ENCODE peak calls at places on chromosomes 2 and 18, in eight cellular contexts. G is lower lobe of right lung; I is uterus; J is fibroblast of lung; P is CD8-positive, alpha-beta T cell; D is pancreas; R is kidney; B is left ventricle myocardium inferior. Z is an unnamed sample. For H3K4me1, the result is how much of the 10 kb centered on the place peaks cover.

GRCh38 chr18:78812067-78812466 is 167.6 kb upstream of the SALL3 start:
- DNase-seq in G (no peak), I (no peak), J (no peak), P (no peak), D (no peak), R (no peak), B (no peak), Z (no peak)

GRCh38 chr18:58057291-58057965 is 13.4 kb downstream of the NEDD4L start:
- DNase-seq in G (no peak), I (no peak), J (no peak), P (no peak), D (no peak), R (no peak), B (no peak), Z (no peak)

GRCh38 chr2:147031897-147032296 is 812.9 kb upstream of the ACVR2A start:
- DNase-seq in G (no peak), I (no peak), J (no peak), P (no peak), D (no peak), R (no peak), B (no peak), Z (no peak)

GRCh38 chr18:4455113-4455811 is at the start of gene DLGAP1:
- DNase-seq in G (peak), I (no peak), J (no peak), P (no peak), D (peak), R (peak), B (no peak), Z (peak)

GRCh38 chr2:203648273-203648672 is 58.2 kb upstream of the CD28 start:
- DNase-seq in G (no peak), I (no peak), J (peak), P (no peak), D (peak), R (no peak), B (no peak), Z (no peak)

GRCh38 chr2:232699110-232699509 is 2.0 kb downstream of the GIGYF2 start:
- DNase-seq in G (no peak), I (no peak), J (no peak), P (no peak), D (no peak), R (no peak), B (no peak), Z (no peak)

GRCh38 chr2:156087875-156088274 is 244.6 kb downstream of the NR4A2 start:
- DNase-seq in G (no peak), I (no peak), J (no peak), P (no peak), D (no peak), R (no peak), B (no peak), Z (no peak)

GRCh38 chr2:60533114-60534033 is 20.1 kb downstream of the BCL11A start:
- DNase-seq in G (no peak), I (no peak), J (peak), P (no peak), D (no peak), R (no peak), B (no peak), Z (no peak)

GRCh38 chr2:69767034-69767433 is 25.1 kb downstream of the ANXA4 start:
- DNase-seq in G (no peak), I (no peak), J (peak), P (no peak), D (no peak), R (no peak), B (no peak), Z (no peak)

GRCh38 chr18:7366597-7366996 is 135.7 kb downstream of the LRRC30 start:
- DNase-seq in G (no peak), I (no peak), J (no peak), P (no peak), D (no peak), R (no peak), B (no peak), Z (no peak)

GRCh38 chr2:148681443-148681842 is 36.9 kb downstream of the EPC2 start:
- DNase-seq in G (no peak), I (no peak), J (no peak), P (no peak), D (no peak), R (no peak), B (no peak), Z (no peak)

GRCh38 chr2:170155022-170155722 is 22.8 kb upstream of the MYO3B start:
- DNase-seq in G (no peak), I (no peak), J (peak), P (no peak), D (no peak), R (no peak), B (no peak), Z (no peak)

GRCh38 chr18:77062518-77063003 is 70.0 kb downstream of the MBP start:
- DNase-seq in G (no peak), I (no peak), J (peak), P (no peak), D (no peak), R (no peak), B (no peak), Z (no peak)

GRCh38 chr2:229634574-229635185 is 79.7 kb downstream of the DNER start:
- DNase-seq in G (no peak), I (no peak), J (no peak), P (no peak), D (no peak), R (no peak), B (no peak), Z (no peak)

GRCh38 chr2:187527262-187527661 is 27.0 kb downstream of the TFPI start:
- DNase-seq in G (no peak), I (no peak), J (peak), P (no peak), D (no peak), R (no peak), B (no peak), Z (no peak)

GRCh38 chr2:29143657-29144056 is 28.4 kb downstream of the CLIP4 start:
- DNase-seq in G (no peak), I (no peak), J (no peak), P (no peak), D (no peak), R (no peak), B (no peak), Z (no peak)

GRCh38 chr2:46198931-46199330 is 98.3 kb upstream of the EPAS1 start:
- DNase-seq in G (no peak), I (no peak), J (no peak), P (no peak), D (no peak), R (no peak), B (no peak), Z (no peak)

GRCh38 chr18:30446605-30447004 is 595.9 kb downstream of the DSC3 start:
- DNase-seq in G (peak), I (no peak), J (no peak), P (no peak), D (no peak), R (no peak), B (no peak), Z (no peak)

GRCh38 chr2:20590704-20591515 is 60.0 kb downstream of the HS1BP3 start:
- DNase-seq in G (peak), I (peak), J (peak), P (no peak), D (no peak), R (peak), B (peak), Z (no peak)

GRCh38 chr2:20589975-20590703 is 60.8 kb downstream of the HS1BP3 start:
- DNase-seq in G (peak), I (peak), J (no peak), P (no peak), D (no peak), R (peak), B (no peak), Z (peak)

GRCh38 chr2:20594048-20594750 is 56.7 kb downstream of the HS1BP3 start:
- DNase-seq in G (no peak), I (peak), J (no peak), P (no peak), D (no peak), R (peak), B (no peak), Z (no peak)

GRCh38 chr2:20593072-20594034 is 57.5 kb downstream of the HS1BP3 start:
- DNase-seq in G (peak), I (peak), J (peak), P (no peak), D (no peak), R (peak), B (no peak), Z (peak)

DNA sequence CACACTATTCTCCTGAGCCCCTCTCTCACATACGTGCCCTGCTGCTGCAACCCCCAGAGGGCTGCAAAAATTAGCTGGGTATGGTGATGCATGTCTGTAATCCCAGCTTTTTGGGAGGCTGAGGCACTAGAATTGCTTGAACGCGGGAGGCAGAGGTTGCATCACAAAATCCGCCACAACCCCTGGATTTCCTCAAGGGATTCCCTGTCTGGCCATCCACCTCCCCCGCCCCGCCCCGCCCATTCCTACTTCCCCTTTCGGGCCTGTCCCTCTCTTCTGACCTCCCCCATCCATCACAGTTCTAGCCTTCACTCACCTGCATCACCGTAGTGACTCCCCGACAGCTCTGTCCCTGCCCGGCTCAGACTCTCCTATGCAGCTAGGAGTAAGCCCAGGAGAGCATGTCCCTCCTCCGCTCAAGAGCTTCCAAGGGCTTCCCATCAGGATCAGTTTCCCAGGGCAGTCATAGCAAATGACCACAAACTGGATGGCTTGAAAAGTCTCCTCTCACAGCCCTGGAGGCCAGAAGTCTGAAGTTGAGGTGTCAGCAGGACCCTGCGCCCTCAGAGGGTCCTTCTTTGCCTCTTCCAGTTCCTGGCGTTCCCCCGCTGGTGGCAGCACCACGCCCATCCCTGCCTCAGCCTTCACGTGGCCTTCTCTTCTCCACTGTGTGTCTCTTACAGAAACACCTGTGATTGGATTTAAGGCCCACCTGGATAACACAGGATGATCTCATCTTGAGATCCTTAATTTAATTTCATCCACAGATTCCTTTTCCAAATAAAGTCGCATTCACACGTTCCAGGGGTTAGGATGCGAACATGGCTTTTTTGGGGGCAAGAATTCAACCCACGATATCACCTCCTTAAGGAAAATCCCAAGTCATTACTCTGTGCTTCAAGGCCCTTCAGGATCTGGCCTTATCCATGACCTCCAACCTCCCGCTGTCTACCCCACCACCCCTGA is 58.5 kb downstream of the HS1BP3 start:
- DNase-seq in G (peak), I (peak), J (no peak), P (no peak), D (no peak), R (peak), B (no peak), Z (peak)
- H3K4me1 ChIP-seq in G (half or more), I (under half), J (half or more), P (under half), D (under half), R (under half), B (half or more), Z (under half)

GRCh38 chr18:48878471-48878870 is 72.3 kb downstream of the SMAD7 start:
- DNase-seq in G (peak), I (no peak), J (no peak), P (no peak), D (no peak), R (peak), B (no peak), Z (peak)
- TF ChIP-seq CTCF in G (no peak), I (no peak), J (no peak), P (no peak), D (no peak), R (no peak), B (no peak), Z (no peak)

GRCh38 chr2:54551123-54551756 is 95.1 kb downstream of the SPTBN1 start:
- DNase-seq in G (no peak), I (no peak), J (no peak), P (no peak), D (peak), R (no peak), B (no peak), Z (no peak)
- H3K4me1 ChIP-seq in G (half or more), I (under half), J (under half), P (under half), D (under half), R (under half), B (half or more), Z (under half)

GRCh38 chr2:215311625-215312394 is at the start of gene ATIC:
- DNase-seq in G (peak), I (peak), J (peak), P (peak), D (peak), R (peak), B (peak), Z (peak)
- TF ChIP-seq CTCF in G (no peak), I (peak), J (no peak), P (no peak), D (no peak), R (peak), B (peak), Z (peak)

DNA sequence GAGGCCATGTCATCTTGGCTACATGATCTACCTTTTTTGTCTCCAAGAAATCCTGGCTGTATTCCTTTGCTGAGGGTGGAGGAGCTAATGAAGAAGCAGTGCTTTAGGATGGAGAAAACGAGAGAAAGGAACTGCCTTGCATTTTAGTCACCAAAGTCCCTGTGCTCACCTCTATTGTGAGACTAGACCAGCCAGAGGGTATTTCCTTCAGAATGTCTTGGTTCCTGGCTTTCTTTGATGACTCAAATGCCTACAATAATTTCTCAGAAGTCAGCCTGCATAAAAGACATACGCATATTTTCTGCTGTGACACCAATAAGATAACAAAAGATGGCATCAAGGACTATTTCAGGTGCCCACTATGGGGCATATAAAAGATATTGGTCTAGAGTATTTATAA is 10.8 kb downstream of the SF3B6 start:
- DNase-seq in G (no peak), I (no peak), J (no peak), P (no peak), D (no peak), R (no peak), B (no peak), Z (no peak)
- H3K4me1 ChIP-seq in G (under half), I (under half), J (under half), P (under half), D (under half), R (under half), B (under half), Z (under half)

Z was measured in ovary.